ENCODE peak calls at places on chromosome 1, in ten cellular contexts. J is CD8-positive, alpha-beta memory T cell; V is uterus; W is HuH-7.5; I is transverse colon; K is NCI-H1436; F is stimulated activated CD4-positive, alpha-beta T cell treated with anti-CD3 and anti-CD28 coated beads, Interleukin-2, amount 100 ng/mL, for 24 hours; S is AG09309; A is activated T-cell treated with anti-CD3 and anti-CD28 coated beads, Interleukin-2, amount 50 U/mL, for 1 hour; C is ascending aorta. R is an unnamed sample.

GRCh38 chr1:226710501-226710900 is 28.6 kb downstream of the ITPKB start:
- DNase-seq in J (no peak), W (no peak), I (no peak), V (no peak), A (no peak), F (no peak), C (no peak), K (no peak), S (no peak), R (no peak)

GRCh38 chr1:96387785-96388184 is 333.8 kb upstream of the PTBP2 start:
- DNase-seq in S (no peak), J (no peak), C (no peak), F (no peak), I (no peak), K (no peak), W (no peak), V (no peak), A (no peak), R (no peak)

GRCh38 chr1:45809761-45810160 is 6.3 kb downstream of the MAST2 start:
- DNase-seq in J (no peak), I (no peak), K (no peak), V (no peak), W (no peak), C (no peak), F (no peak), A (no peak), S (no peak), R (no peak)

GRCh38 chr1:205432116-205432515 is 10.3 kb upstream of the LEMD1 start:
- DNase-seq in V (no peak), J (no peak), I (no peak), F (no peak), A (no peak), C (no peak), K (no peak), S (no peak), W (no peak), R (no peak)

GRCh38 chr1:34165422-34165921 is 442 bp upstream of the CSMD2 start:
- DNase-seq in I (no peak), J (no peak), F (no peak), W (no peak), C (no peak), K (no peak), S (no peak), V (no peak), A (no peak), R (no peak)

GRCh38 chr1:2274231-2274967 is 46.3 kb downstream of the SKI start:
- DNase-seq in S (no peak), V (no peak), W (no peak), I (no peak), A (no peak), C (no peak), J (no peak), F (no peak), K (no peak), R (no peak)

GRCh38 chr1:227428803-227429202 is 110.5 kb upstream of the CDC42BPA start:
- DNase-seq in K (no peak), J (no peak), C (no peak), V (no peak), A (no peak), W (no peak), S (no peak), I (peak), F (no peak), R (no peak)

GRCh38 chr1:243924588-243925349 is 74.7 kb upstream of the AKT3 start:
- DNase-seq in F (no peak), W (no peak), V (no peak), S (no peak), K (no peak), J (no peak), C (no peak), I (no peak), A (no peak), R (no peak)

GRCh38 chr1:157145081-157145480 is 6.9 kb upstream of the ETV3 start:
- DNase-seq in I (no peak), J (no peak), A (no peak), F (no peak), S (no peak), C (no peak), W (no peak), V (no peak), K (no peak), R (no peak)

GRCh38 chr1:166479052-166479631 is 312.3 kb upstream of the FAM78B start:
- DNase-seq in F (peak), S (no peak), J (peak), V (peak), W (no peak), I (peak), A (no peak), C (no peak), K (peak), R (peak)

GRCh38 chr1:202016717-202017384 is 6.5 kb downstream of the ELF3 start:
- DNase-seq in A (no peak), S (no peak), W (no peak), I (peak), C (no peak), J (no peak), K (no peak), V (no peak), F (no peak), R (no peak)